ENCODE peak calls at places on chromosomes 5 and 9, in nine cellular contexts. One of them, this sample, is unnamed.

GRCh38 chr9:115883467-115884329 is 269.9 kb upstream of the PAPPA start:
- DNase-seq in GM06990: no peak
- DNase-seq in stomach: peak
- DNase-seq in H9: peak
- DNase-seq in stimulated activated CD8-positive, alpha-beta memory T cell treated with anti-CD3 and anti-CD28 coated beads, Interleukin-7, amount 100 ng/mL, for 1 hour: no peak
- DNase-seq in fibroblast of villous mesenchyme: peak
- DNase-seq in ureter: no peak
- DNase-seq in smooth muscle cell of the brain vasculature: no peak
- DNase-seq in NCI-H1694: peak
- DNase-seq in this sample: no peak

GRCh38 chr9:113562653-113563381 is 99.3 kb downstream of the RGS3 start:
- DNase-seq in stimulated activated CD8-positive, alpha-beta memory T cell treated with anti-CD3 and anti-CD28 coated beads, Interleukin-7, amount 100 ng/mL, for 1 hour: no peak
- DNase-seq in GM06990: no peak
- DNase-seq in ureter: no peak
- DNase-seq in smooth muscle cell of the brain vasculature: no peak
- DNase-seq in NCI-H1694: no peak
- DNase-seq in fibroblast of villous mesenchyme: no peak
- DNase-seq in stomach: no peak
- DNase-seq in H9: no peak
- DNase-seq in this sample: no peak

GRCh38 chr9:136442330-136442729 is 2.7 kb upstream of the INPP5E start:
- DNase-seq in stomach: no peak
- DNase-seq in fibroblast of villous mesenchyme: no peak
- DNase-seq in GM06990: no peak
- DNase-seq in smooth muscle cell of the brain vasculature: no peak
- DNase-seq in NCI-H1694: no peak
- DNase-seq in stimulated activated CD8-positive, alpha-beta memory T cell treated with anti-CD3 and anti-CD28 coated beads, Interleukin-7, amount 100 ng/mL, for 1 hour: no peak
- DNase-seq in H9: no peak
- DNase-seq in ureter: no peak
- DNase-seq in this sample: no peak

GRCh38 chr5:174831985-174832384 is 107.6 kb downstream of the MSX2 start:
- DNase-seq in ureter: no peak
- DNase-seq in stomach: no peak
- DNase-seq in GM06990: no peak
- DNase-seq in NCI-H1694: no peak
- DNase-seq in stimulated activated CD8-positive, alpha-beta memory T cell treated with anti-CD3 and anti-CD28 coated beads, Interleukin-7, amount 100 ng/mL, for 1 hour: no peak
- DNase-seq in fibroblast of villous mesenchyme: no peak
- DNase-seq in H9: no peak
- DNase-seq in smooth muscle cell of the brain vasculature: no peak
- DNase-seq in this sample: no peak

GRCh38 chr9:102185962-102186361 is 447.5 kb upstream of the GRIN3A start:
- DNase-seq in stimulated activated CD8-positive, alpha-beta memory T cell treated with anti-CD3 and anti-CD28 coated beads, Interleukin-7, amount 100 ng/mL, for 1 hour: no peak
- DNase-seq in H9: no peak
- DNase-seq in stomach: no peak
- DNase-seq in GM06990: no peak
- DNase-seq in fibroblast of villous mesenchyme: no peak
- DNase-seq in smooth muscle cell of the brain vasculature: no peak
- DNase-seq in NCI-H1694: no peak
- DNase-seq in ureter: no peak
- DNase-seq in this sample: no peak

GRCh38 chr9:122092611-122093506 is at the start of gene TTLL11:
- DNase-seq in stimulated activated CD8-positive, alpha-beta memory T cell treated with anti-CD3 and anti-CD28 coated beads, Interleukin-7, amount 100 ng/mL, for 1 hour: peak
- DNase-seq in ureter: peak
- DNase-seq in stomach: peak
- DNase-seq in H9: peak
- DNase-seq in fibroblast of villous mesenchyme: peak
- DNase-seq in NCI-H1694: peak
- DNase-seq in smooth muscle cell of the brain vasculature: peak
- DNase-seq in GM06990: peak
- DNase-seq in this sample: peak

GRCh38 chr9:224540-225520 is 10.2 kb downstream of the DOCK8 start:
- DNase-seq in GM06990: no peak
- DNase-seq in H9: no peak
- DNase-seq in stimulated activated CD8-positive, alpha-beta memory T cell treated with anti-CD3 and anti-CD28 coated beads, Interleukin-7, amount 100 ng/mL, for 1 hour: no peak
- DNase-seq in smooth muscle cell of the brain vasculature: no peak
- DNase-seq in fibroblast of villous mesenchyme: no peak
- DNase-seq in NCI-H1694: no peak
- DNase-seq in ureter: no peak
- DNase-seq in stomach: no peak
- DNase-seq in this sample: no peak

GRCh38 chr9:13224366-13224765 is 55.1 kb downstream of the MPDZ start:
- DNase-seq in smooth muscle cell of the brain vasculature: no peak
- DNase-seq in fibroblast of villous mesenchyme: no peak
- DNase-seq in stimulated activated CD8-positive, alpha-beta memory T cell treated with anti-CD3 and anti-CD28 coated beads, Interleukin-7, amount 100 ng/mL, for 1 hour: no peak
- DNase-seq in ureter: no peak
- DNase-seq in stomach: no peak
- DNase-seq in H9: no peak
- DNase-seq in GM06990: no peak
- DNase-seq in NCI-H1694: no peak
- DNase-seq in this sample: no peak

GRCh38 chr5:61866930-61867329 is 439.1 kb upstream of the KIF2A start:
- DNase-seq in fibroblast of villous mesenchyme: peak
- DNase-seq in ureter: no peak
- DNase-seq in stimulated activated CD8-positive, alpha-beta memory T cell treated with anti-CD3 and anti-CD28 coated beads, Interleukin-7, amount 100 ng/mL, for 1 hour: no peak
- DNase-seq in GM06990: peak
- DNase-seq in smooth muscle cell of the brain vasculature: no peak
- DNase-seq in NCI-H1694: no peak
- DNase-seq in stomach: no peak
- DNase-seq in H9: no peak
- DNase-seq in this sample: peak

This sample was measured in T-helper 1 cell.